ENCODE peak calls at places on chromosomes 13 and 19, in eight cellular contexts. H is transverse colon, I is A549, E is GM12878, Q is K562, M is HepG2, Y is ovary, T is stomach. G is an unnamed sample.

GRCh38 chr13:114281351-114282142 is at the start of gene UPF3A:
- DNase-seq in H (peak), I (peak), E (peak), Q (peak), M (peak), Y (peak), T (peak), G (peak)

GRCh38 chr19:5624154-5624663 is 1.3 kb downstream of the SAFB start:
- DNase-seq in H (peak), I (no peak), E (no peak), Q (no peak), M (no peak), Y (peak), T (peak), G (peak)

GRCh38 chr13:30346159-30346788 is 38.9 kb upstream of the KATNAL1 start:
- DNase-seq in H (peak), I (no peak), E (peak), Q (no peak), M (no peak), Y (no peak), T (peak), G (no peak)

GRCh38 chr19:41554902-41555301 is 21.1 kb upstream of the CEACAM21 start:
- DNase-seq in H (no peak), I (no peak), E (no peak), Q (no peak), M (no peak), Y (no peak), T (no peak), G (no peak)

GRCh38 chr19:49570997-49571676 is 9.2 kb downstream of the NOSIP start:
- DNase-seq in H (peak), I (peak), E (no peak), Q (no peak), M (peak), Y (peak), T (peak), G (no peak)

GRCh38 chr19:19464339-19465098 is 50.8 kb downstream of the TSSK6 start:
- DNase-seq in H (no peak), I (no peak), E (no peak), Q (no peak), M (no peak), Y (peak), T (peak), G (no peak)

GRCh38 chr19:44894946-44895345 is 3.9 kb downstream of the TOMM40 start:
- DNase-seq in H (no peak), I (no peak), E (no peak), Q (no peak), M (no peak), Y (no peak), T (no peak), G (no peak)

GRCh38 chr13:20869540-20869939 is 33.0 kb downstream of the XPO4 start:
- DNase-seq in H (no peak), I (no peak), E (no peak), Q (no peak), M (no peak), Y (no peak), T (no peak), G (no peak)

GRCh38 chr13:85997587-85997986 is 198.4 kb upstream of the SLITRK6 start:
- DNase-seq in H (no peak), I (peak), E (no peak), Q (no peak), M (no peak), Y (no peak), T (no peak), G (no peak)

DNA sequence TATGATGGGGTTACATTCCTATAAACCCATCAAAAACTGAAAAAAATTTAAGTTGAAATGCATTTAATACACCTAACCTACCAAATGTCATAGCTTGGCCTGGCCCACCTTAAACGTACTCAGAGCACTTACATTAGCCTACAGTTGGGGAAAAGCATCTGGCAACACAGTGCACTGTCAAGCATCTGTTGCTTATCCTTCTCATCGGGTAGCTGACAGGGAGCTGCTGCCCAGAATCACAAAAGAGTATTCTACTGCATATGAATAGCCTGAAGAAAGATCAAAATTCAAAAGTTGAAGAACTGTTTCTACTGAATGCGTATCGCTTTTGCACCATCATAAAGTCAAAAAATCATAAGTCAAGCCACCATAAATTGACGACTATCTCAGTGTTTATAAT is 2134.4 kb downstream of the PCDH9 start:
- DNase-seq in H (no peak), I (no peak), E (no peak), Q (no peak), M (no peak), Y (no peak), T (no peak), G (no peak)
- TF ChIP-seq EP300 in H (no peak), I (no peak), E (no peak), Q (no peak), M (no peak), Y (no peak), T (no peak), G (no peak)

GRCh38 chr19:952049-952679 is 26.3 kb downstream of the ARID3A start:
- DNase-seq in H (no peak), I (no peak), E (no peak), Q (no peak), M (no peak), Y (no peak), T (no peak), G (no peak)
- TF ChIP-seq POLR2A in H (no peak), I (no peak), E (no peak), Q (no peak), M (no peak), Y (no peak), T (no peak), G (no peak)

GRCh38 chr13:78136966-78137365 is 218.3 kb upstream of the EDNRB start:
- DNase-seq in H (no peak), I (no peak), E (no peak), Q (no peak), M (no peak), Y (no peak), T (no peak), G (no peak)
- TF ChIP-seq EP300 in H (no peak), I (no peak), E (no peak), Q (no peak), M (no peak), Y (no peak), T (no peak), G (no peak)

DNA sequence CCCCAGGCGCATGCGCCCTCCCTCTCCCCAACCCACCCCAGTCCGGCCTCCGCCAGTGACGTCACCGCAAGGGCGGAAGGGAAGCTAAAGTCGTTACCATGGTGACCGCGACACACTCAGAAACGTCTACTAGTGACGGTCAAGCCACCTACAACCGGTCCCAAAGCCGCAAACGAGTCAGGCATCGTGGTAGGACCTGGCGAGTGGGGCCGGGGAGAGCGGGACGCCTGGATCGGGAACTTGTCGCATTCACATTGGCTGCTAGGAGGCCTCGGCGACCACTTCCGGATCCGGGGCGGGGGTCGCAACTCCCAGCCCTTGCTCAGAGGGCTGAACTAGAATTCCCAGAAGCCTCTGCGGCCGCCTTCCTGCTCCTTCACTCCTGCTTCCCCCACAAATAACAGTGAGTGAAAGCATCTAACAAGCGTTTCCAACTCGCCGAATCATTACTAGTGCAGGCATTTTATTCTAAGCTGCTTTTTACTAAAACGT is at the start of gene ZSCAN5A:
- DNase-seq in H (peak), I (peak), E (peak), Q (peak), M (peak), Y (peak), T (peak), G (peak)
- TF ChIP-seq POLR2A in H (peak), I (peak), E (peak), Q (peak), M (peak), Y (peak), T (no peak), G (no peak)

DNA sequence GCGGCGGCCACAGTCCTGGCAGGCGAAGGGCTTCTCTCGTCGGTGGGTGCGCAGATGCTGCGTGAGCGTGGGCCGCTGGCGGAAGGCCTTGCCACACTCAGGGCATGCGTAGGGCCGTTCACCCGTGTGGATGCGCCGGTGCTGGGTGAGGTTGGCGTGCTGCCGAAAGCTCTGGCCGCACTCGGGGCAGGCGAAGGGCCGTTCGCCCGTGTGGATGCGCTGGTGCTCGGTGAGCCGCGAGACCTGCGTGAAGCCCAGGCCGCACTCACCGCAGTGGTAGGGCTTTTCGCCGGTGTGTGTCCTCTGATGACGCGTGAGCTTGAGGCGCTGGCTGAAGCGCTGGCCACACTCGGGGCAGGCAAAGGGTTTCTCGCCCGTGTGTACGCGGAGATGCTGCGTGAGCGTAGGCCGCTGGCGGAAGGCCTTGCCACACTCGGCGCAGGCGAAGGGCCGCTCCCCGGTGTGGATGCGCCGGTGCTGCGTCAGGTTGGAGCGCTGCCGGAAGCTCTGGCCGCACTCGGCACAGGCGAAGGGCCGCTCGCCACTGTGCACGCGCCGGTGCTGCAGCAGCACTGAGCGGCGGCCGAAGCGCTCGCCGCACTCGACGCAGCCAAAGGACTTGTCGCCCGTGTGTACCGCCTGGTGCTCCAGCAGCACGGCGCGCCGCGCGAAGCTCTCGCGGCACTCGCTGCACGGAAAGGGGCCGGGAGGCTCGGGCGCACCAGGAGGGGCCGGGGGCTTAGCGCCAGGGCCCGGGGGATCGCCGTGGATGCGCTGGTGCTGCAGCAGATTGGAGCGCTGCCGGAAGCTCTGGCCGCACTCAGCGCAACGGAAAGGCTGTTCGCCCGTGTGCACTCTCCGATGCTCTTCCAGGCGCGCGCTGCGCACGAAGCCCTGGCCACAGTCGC is 4.0 kb upstream of the UBE2M start:
- DNase-seq in H (no peak), I (no peak), E (no peak), Q (no peak), M (no peak), Y (peak), T (peak), G (no peak)
- TF ChIP-seq EP300 in H (no peak), I (no peak), E (no peak), Q (no peak), M (no peak), Y (no peak), T (no peak), G (no peak)